ENCODE peak calls at places on chromosomes 1 and 21, in six cellular contexts. L is suprapubic skin, S is transverse colon, K is HCT116, B is spleen, D is K562. H is an unnamed sample.

GRCh38 chr21:25790122-25790951 is 55.6 kb downstream of the GABPA start:
- DNase-seq in K (peak), D (peak), B (no peak), L (no peak), S (no peak), H (no peak)

GRCh38 chr1:22772054-22772453 is 61.4 kb downstream of the EPHB2 start:
- DNase-seq in S (no peak), L (no peak), K (no peak), D (no peak), B (no peak), H (no peak)

GRCh38 chr1:73761559-73761958 is 436.4 kb downstream of the LRRIQ3 start:
- DNase-seq in S (no peak), L (no peak), B (no peak), K (no peak), D (no peak), H (no peak)

GRCh38 chr1:212600071-212600915 is 8.3 kb upstream of the ATF3 start:
- DNase-seq in L (no peak), S (no peak), B (no peak), K (no peak), D (no peak), H (no peak)

GRCh38 chr1:156767879-156768608 is 709 bp downstream of the PRCC start:
- DNase-seq in L (no peak), S (peak), K (no peak), D (peak), B (peak), H (no peak)

GRCh38 chr1:42680921-42681683 is 1.1 kb upstream of the YBX1 start:
- DNase-seq in D (peak), S (no peak), L (no peak), K (no peak), B (no peak), H (no peak)

GRCh38 chr1:100543640-100544039 is 5.7 kb downstream of the GPR88 start:
- DNase-seq in L (no peak), B (no peak), S (no peak), K (peak), D (peak), H (no peak)

GRCh38 chr1:245751671-245752070 is 596.9 kb downstream of the KIF26B start:
- DNase-seq in D (no peak), L (no peak), B (no peak), K (no peak), S (no peak), H (no peak)

GRCh38 chr1:224736619-224737352 is 120.7 kb downstream of the CNIH3 start:
- DNase-seq in B (no peak), S (no peak), L (no peak), D (no peak), K (no peak), H (no peak)

GRCh38 chr1:37602750-37603694 is 7.3 kb upstream of the GNL2 start:
- DNase-seq in D (peak), K (no peak), S (peak), L (no peak), B (no peak), H (no peak)

GRCh38 chr1:26991310-26992116 is 2.0 kb upstream of the TRNP1 start:
- DNase-seq in L (no peak), S (no peak), K (no peak), B (no peak), D (peak), H (no peak)

GRCh38 chr1:245420926-245421325 is 266.1 kb downstream of the KIF26B start:
- DNase-seq in L (no peak), B (no peak), D (no peak), K (no peak), S (no peak), H (no peak)

GRCh38 chr21:15826147-15826780 is 96.5 kb downstream of the USP25 start:
- DNase-seq in S (peak), D (peak), B (no peak), K (peak), L (no peak), H (no peak)

DNA sequence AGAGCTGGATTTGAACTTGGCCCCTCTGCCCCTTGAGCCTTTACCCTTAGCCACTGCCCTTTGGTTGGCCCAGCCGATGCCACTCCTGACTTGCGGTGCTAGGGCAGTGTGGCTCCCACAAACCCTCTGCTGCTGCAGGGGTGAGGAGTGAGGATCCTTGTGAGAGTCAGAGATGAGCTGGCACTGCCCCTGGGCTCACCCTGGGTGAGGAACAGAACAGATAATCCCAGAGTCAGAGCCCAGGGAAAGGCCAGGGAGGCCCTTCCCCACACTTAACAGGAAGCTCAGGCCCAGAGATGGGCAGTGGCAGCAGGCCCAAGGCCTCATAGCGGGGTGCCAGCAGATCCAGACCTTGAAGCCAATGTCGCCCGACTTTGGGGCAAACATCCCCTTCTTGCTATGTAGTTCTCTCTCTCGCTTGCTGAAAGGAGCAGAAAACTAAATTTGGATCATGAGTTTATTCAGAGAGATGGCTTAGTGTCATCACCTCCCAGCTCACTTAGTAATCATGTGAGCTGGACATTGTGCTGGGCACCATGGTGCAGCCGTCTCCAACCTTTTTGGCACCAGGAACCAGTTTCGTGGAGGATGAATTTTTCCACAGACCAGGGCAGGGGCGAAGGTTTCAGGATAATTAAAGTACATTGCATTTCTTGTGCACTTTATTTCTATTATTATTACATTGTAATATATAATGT is 81.4 kb downstream of the IGSF21 start:
- DNase-seq in S (no peak), D (no peak), B (no peak), K (no peak), L (no peak), H (no peak)
- TF ChIP-seq POLR2A in S (no peak), D (no peak), B (no peak), K (no peak), L (no peak), H (no peak)

DNA sequence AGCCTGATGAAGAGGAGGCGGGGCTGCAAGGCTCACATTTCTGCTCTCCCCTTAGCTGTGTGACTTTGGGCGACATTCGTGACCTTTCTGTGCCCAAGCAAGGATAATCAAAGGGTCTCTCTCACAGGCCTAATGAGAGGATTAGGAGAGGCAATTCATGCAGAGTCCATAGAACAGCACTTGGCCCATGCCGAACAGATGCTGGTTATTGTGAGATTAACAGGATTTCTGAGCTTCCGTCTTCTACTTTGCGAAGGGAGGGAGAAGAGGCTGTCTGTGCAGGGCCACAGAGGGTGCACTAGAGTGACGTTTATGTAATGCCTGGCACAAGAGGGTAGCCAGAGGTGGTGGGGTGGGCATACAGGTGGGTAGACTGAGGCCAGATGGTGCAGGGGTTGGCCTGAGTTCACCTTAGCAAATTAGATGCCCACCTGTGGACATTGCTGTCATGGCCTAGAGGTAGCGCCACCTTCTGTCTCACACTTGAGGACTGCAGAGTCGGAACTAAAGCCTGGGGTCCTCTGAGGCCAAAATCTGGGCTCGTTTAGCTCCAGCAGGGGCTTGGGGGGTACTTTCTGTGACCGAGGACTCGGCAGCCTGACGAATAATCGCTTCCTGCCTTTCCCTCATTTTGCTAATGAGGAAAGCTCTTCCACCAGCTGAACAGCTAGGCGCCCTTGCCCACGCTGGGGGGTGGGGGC is 18.6 kb downstream of the ACTL8 start:
- DNase-seq in D (no peak), L (no peak), K (no peak), S (no peak), B (peak), H (no peak)
- TF ChIP-seq CTCF in D (no peak), L (no peak), K (no peak), S (no peak), B (no peak), H (no peak)

DNA sequence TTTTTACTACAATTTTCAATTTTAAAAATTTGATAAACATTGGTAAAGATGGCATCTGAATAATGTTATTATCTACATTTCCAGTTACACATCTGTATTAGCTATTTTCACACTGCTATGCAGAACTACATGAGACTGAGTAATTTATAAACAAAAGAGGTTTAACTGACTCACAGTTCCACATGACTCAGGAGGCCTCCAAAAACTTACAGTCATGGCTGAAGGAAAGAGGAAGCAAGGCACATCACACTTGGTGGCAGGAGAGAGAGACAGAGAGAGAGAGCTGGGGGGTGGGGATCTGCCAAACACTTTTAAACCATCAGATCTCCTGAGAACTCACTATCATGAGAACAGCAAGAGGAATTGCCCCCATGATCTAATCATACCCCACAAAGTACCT is 850.0 kb downstream of the LTN1 start:
- DNase-seq in B (no peak), D (no peak), S (no peak), L (no peak), K (no peak), H (no peak)
- TF ChIP-seq POLR2AphosphoS5 in B (no peak), D (no peak), S (no peak), L (no peak), K (no peak), H (peak)

DNA sequence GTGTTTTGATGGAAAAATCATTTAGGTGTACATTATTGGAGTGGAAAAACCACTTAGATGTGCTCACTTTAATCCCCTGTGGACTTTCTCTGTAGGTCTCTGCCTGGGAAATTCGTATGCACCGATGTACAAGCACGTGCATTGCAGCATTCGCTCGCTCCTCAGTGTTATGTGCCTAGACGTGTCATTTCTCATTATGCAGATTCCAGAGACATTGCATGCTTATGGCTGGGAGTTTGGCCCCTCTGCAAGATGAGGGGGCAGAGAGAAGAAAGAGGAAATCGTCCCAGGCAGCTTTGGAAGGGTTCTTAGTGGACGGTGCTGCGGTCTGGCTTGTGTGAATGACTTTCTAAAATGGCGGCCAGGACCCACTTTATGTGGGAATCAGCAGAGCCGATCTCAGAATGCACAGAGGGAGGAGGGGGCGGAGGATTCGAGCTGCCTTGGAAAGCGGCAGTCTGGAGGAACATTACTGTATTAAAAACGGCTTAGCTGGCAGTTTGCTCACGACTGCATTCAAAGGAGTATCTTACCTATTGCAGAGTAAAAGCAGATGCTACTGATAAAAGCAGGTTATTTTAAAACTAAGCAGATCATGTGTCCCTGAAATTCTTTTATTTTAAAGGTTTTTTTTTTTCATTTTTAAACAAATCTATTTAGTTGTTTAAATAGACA is 2.4 kb downstream of the SPEN start:
- DNase-seq in K (peak), L (no peak), S (peak), D (peak), B (peak), H (peak)
- TF ChIP-seq POLR2A in K (no peak), L (no peak), S (no peak), D (peak), B (no peak), H (no peak)

GRCh38 chr1:40625076-40625475 is 40.4 kb downstream of the RIMS3 start:
- DNase-seq in L (no peak), S (peak), D (no peak), K (no peak), B (no peak), H (peak)
- TF ChIP-seq CTCF in L (peak), S (peak), D (peak), K (peak), B (no peak), H (peak)

GRCh38 chr1:2290595-2291510 is 62.7 kb downstream of the SKI start:
- DNase-seq in K (no peak), L (peak), D (peak), S (peak), B (peak), H (peak)
- TF ChIP-seq POLR2AphosphoS5 in K (no peak), L (peak), D (no peak), S (peak), B (peak), H (no peak)

DNA sequence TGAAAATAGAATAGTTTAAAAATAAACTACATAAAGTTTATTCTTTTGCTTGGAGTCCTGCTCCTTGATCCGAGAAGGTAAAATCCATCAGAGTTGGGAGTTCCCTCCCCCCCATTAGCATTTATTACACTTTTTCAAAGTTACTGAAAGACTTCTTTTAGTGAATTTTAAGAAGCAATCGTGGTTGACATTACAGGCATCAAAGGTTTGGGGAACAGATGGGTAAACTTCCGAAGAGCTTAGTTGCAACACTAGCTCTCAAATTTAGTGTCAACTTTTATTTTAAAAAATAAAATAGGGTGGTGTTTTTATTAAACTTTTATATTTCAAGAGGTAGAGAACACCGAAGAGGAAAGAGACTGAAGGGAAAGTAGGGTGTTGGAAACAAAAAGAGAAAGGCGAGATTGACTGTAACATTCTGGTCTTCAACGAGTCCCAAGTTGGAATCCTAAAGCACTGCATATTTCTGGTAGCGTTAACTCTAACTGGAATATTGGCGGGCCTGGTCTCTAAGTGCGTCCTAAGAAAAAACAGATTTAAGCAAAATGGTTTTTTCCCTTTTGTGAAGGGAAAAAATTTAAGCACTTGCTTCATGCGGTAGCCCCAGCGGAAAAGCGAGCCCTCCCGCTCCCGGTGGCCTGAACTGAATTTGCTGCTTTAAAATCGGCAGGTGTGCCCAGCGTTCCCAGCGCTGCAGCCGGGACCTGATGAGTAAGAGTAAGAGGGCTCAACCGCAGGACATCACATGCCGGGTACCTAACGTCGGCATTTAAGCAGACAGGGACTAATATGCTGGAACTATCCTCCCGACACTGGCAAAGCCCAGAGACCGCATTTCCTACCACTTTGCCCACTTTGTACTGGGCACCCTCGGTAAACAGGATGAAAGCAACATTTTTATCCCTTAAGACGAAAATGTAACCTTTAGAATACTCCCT is 30.6 kb upstream of the NFIA start:
- DNase-seq in K (no peak), L (no peak), B (no peak), D (peak), S (no peak), H (no peak)
- TF ChIP-seq POLR2A in K (no peak), L (no peak), B (no peak), D (no peak), S (no peak), H (no peak)

GRCh38 chr1:229136817-229137216 is 134.1 kb upstream of the RAB4A start:
- DNase-seq in S (no peak), B (no peak), K (no peak), L (no peak), D (no peak), H (no peak)
- TF ChIP-seq CTCF in S (no peak), B (no peak), K (no peak), L (no peak), D (no peak), H (no peak)

DNA sequence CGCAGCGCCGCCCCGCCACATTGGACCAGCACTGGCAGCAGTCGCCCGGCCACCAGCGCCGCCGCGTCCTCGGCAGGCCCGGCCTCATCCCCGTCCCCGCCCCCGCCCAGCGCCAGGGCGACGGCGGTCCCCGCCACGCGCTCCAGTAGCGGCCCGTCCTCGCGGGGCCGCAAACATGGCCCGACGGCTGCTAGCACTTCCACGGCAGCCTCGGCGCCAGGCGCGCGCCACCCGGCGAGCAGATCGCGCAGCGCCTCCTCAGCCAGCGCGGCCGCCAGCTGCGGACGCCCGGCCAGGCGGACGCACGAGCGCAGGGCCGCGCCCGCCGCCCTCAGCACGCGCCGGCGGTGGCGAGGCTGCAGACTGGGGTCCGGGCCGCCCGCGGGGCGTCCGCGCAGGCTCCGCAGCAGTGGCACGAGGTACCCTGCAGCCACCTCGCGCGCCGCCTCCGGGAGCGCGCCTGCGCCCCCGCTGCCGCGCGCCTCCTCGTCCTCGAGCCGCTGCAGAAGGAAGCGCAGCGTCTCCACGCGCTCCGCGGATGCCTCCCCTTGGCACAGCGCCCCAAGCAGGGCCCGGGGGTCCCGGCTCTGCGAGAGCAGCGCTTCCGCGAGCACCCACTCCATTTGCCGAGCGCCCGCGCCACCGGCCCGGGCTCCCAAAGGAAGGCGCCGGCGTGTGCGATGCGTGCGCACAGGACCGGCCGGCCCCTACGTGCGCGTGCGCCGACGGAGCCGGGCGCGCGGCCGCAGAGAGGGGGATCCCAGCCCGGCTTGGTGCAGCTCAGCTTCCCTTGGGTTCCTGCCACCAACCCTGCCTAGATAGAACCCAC is at the start of gene TARBP1:
- DNase-seq in D (peak), S (peak), B (peak), K (peak), L (no peak), H (peak)
- TF ChIP-seq POLR2AphosphoS5 in D (peak), S (peak), B (peak), K (peak), L (no peak), H (peak)

DNA sequence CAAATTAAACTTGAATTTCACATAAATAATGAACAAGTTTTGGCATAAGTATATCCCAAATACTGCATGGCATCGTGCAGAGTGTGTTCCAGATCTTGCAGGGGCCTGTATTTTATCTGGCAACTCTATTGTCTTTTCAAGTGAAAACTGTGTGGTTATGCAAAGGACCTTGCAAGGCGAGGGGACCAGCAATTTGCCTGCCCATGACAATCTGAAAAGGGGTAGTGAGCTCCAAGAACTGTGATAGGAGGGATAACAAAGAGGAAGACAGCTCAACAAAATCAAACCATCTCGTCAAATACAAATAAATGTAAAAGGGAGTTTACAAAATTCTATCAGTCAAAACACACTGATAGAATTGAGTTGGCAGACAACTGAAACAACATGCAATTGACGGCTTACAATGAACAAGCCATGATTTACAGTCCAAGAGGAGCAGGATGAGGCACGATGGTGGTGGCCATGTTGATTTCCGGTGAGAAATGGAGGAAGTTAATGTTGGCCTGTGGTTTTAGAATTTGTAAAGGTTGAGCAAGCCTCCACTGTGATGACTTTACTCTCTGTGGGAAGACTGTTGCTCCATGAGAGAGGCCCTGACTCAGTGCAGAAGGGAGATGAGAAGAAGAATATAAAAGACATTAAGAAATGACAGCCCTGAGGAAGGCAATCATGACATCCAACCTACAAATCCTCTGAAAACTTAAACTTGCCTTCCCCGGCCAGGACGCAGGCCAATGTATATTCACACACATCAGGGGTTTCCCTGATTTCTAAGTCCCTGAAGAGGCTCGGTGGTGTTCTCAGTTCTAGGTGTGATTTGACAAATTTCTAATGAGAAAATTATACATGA is 132.2 kb downstream of the ADSS2 start:
- DNase-seq in D (no peak), S (no peak), L (no peak), K (no peak), B (no peak), H (no peak)
- TF ChIP-seq POLR2A in D (no peak), S (no peak), L (no peak), K (no peak), B (no peak), H (no peak)